ENCODE peak calls at places on chromosomes 6 and 20, in nine cellular contexts. N is psoas muscle, Z is lower lobe of right lung, M is endodermal cell, K is spleen, I is PC-3, G is BE2C, C is transverse colon, P is SK-N-SH. J is an unnamed sample. For H3K4me1, the result is how much of the 10 kb centered on the place peaks cover.

GRCh38 chr6:86728976-86729375 is 208.4 kb upstream of the HTR1E start:
- DNase-seq in N (no peak), Z (no peak), M (no peak), K (no peak), I (no peak), G (no peak), C (no peak), P (no peak), J (no peak)

GRCh38 chr6:84466521-84466920 is 239.1 kb upstream of the CEP162 start:
- DNase-seq in N (no peak), Z (no peak), M (peak), K (no peak), I (peak), G (peak), C (no peak), P (no peak), J (no peak)

GRCh38 chr20:63054695-63055240 is 48.0 kb upstream of the BHLHE23 start:
- DNase-seq in N (peak), Z (peak), M (peak), K (peak), I (no peak), G (no peak), C (no peak), P (no peak), J (no peak)

GRCh38 chr6:14412026-14412425 is 294.5 kb downstream of the CD83 start:
- DNase-seq in N (no peak), Z (no peak), M (no peak), K (no peak), I (peak), G (no peak), C (no peak), P (no peak), J (no peak)

GRCh38 chr6:29908710-29909109 is 33.6 kb upstream of the HLA-A start:
- DNase-seq in N (no peak), Z (no peak), M (peak), K (no peak), I (no peak), G (no peak), C (no peak), P (no peak), J (no peak)

GRCh38 chr20:46348972-46349741 is 40.9 kb upstream of the CDH22 start:
- DNase-seq in N (peak), Z (peak), M (peak), K (peak), I (peak), G (peak), C (peak), P (peak), J (peak)

GRCh38 chr20:63891061-63892002 is 3.6 kb upstream of the DNAJC5 start:
- DNase-seq in N (no peak), Z (no peak), M (peak), K (no peak), I (no peak), G (no peak), C (no peak), P (no peak), J (no peak)

GRCh38 chr6:161101517-161101916 is 109.9 kb downstream of the MAP3K4 start:
- DNase-seq in N (no peak), Z (no peak), M (no peak), K (no peak), I (no peak), G (peak), C (no peak), P (peak), J (no peak)

GRCh38 chr6:121504227-121504626 is 68.8 kb downstream of the GJA1 start:
- DNase-seq in N (no peak), Z (no peak), M (no peak), K (no peak), I (peak), G (no peak), C (no peak), P (no peak), J (no peak)

GRCh38 chr6:117306227-117306784 is 40.9 kb downstream of the VGLL2 start:
- DNase-seq in N (no peak), Z (no peak), M (no peak), K (no peak), I (peak), G (no peak), C (peak), P (no peak), J (no peak)

GRCh38 chr6:24547243-24547642 is 52.5 kb downstream of the ALDH5A1 start:
- DNase-seq in N (no peak), Z (no peak), M (peak), K (no peak), I (no peak), G (peak), C (no peak), P (no peak), J (no peak)

GRCh38 chr20:12570371-12570770 is 438.4 kb upstream of the SPTLC3 start:
- DNase-seq in N (no peak), Z (no peak), M (peak), K (no peak), I (peak), G (peak), C (no peak), P (peak), J (no peak)

GRCh38 chr20:55415567-55416142 is 589.7 kb downstream of the CBLN4 start:
- DNase-seq in N (no peak), Z (no peak), M (no peak), K (no peak), I (peak), G (no peak), C (no peak), P (peak), J (no peak)

GRCh38 chr6:7241709-7242645 is 71.0 kb downstream of the SSR1 start:
- DNase-seq in N (no peak), Z (peak), M (no peak), K (no peak), I (peak), G (no peak), C (peak), P (no peak), J (no peak)

GRCh38 chr6:28252507-28252975 is 472 bp upstream of the ZKSCAN4 start:
- DNase-seq in N (no peak), Z (no peak), M (no peak), K (no peak), I (no peak), G (no peak), C (no peak), P (peak), J (no peak)

GRCh38 chr6:31246051-31246495 is 25.8 kb downstream of the HLA-C start:
- DNase-seq in N (no peak), Z (no peak), M (no peak), K (no peak), I (peak), G (no peak), C (no peak), P (no peak), J (no peak)

GRCh38 chr20:44245977-44246376 is 1.1 kb upstream of the GDAP1L1 start:
- DNase-seq in N (no peak), Z (no peak), M (no peak), K (no peak), I (no peak), G (no peak), C (no peak), P (no peak), J (no peak)

GRCh38 chr6:112027942-112028674 is 25.8 kb upstream of the CCN6 start:
- DNase-seq in N (no peak), Z (no peak), M (no peak), K (no peak), I (no peak), G (no peak), C (no peak), P (no peak), J (no peak)

GRCh38 chr20:3330046-3330741 is 77.3 kb downstream of the DNAAF9 start:
- DNase-seq in N (no peak), Z (no peak), M (no peak), K (no peak), I (peak), G (no peak), C (no peak), P (no peak), J (no peak)
- TF ChIP-seq CTCF in N (no peak), Z (no peak), M (peak), K (no peak), I (peak), G (peak), C (no peak), P (peak), J (no peak)

GRCh38 chr6:106692112-106692822 is 62.9 kb downstream of the QRSL1 start:
- DNase-seq in N (no peak), Z (no peak), M (peak), K (no peak), I (peak), G (no peak), C (peak), P (no peak), J (no peak)
- H3K4me1 ChIP-seq in N (under half), Z (under half), M (under half), K (under half), I (under half), G (under half), C (under half), P (under half), J (under half)

GRCh38 chr6:142336787-142337186 is 35.0 kb downstream of the ADGRG6 start:
- DNase-seq in N (no peak), Z (no peak), M (no peak), K (no peak), I (no peak), G (no peak), C (no peak), P (no peak), J (no peak)
- TF ChIP-seq CTCF in N (no peak), Z (no peak), M (peak), K (no peak), I (no peak), G (no peak), C (no peak), P (peak), J (no peak)

DNA sequence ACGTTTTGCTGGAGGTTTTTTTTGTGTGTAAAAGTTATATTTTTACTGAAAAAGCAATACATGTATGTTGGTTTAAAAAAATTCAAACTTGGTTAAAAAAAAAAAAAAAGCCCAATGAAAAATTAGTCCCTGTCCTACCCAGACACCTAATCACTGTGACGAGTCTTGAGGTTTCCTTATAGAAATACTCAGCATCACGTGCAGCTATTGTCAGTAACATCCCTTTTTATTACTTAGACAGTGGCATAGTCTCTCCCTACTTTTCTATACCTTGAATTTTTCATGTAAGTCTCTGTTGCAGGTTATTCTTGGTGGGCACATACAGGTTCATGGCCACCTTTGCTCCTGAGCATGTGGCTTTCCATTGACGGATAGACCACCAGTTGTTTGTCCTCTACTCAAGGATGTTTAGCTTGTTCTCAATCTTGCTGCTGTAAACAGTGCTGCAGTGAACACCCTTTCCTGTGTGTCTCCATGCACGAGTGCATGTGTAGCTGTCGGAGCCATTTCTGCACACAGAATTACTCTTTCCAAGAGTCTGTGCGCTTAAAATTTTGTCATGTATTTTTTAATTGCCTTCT is 70.7 kb upstream of the MYL9 start:
- DNase-seq in N (no peak), Z (no peak), M (no peak), K (no peak), I (no peak), G (no peak), C (no peak), P (no peak), J (no peak)
- H3K4me1 ChIP-seq in N (half or more), Z (half or more), M (under half), K (half or more), I (under half), G (half or more), C (half or more), P (half or more), J (under half)